ENCODE peak calls at places on chromosomes 13 and 19, in six cellular contexts. Z, O, T, Y, J and L are unnamed samples. For H3K36me3, the result is how much of the 10 kb centered on the place peaks cover.

GRCh38 chr19:46786236-46787039 is 2.0 kb downstream of the SLC1A5 start:
- DNase-seq in Z (peak), O (peak), T (peak), Y (peak), J (peak), L (peak)

GRCh38 chr19:5665781-5666513 is 14.4 kb downstream of the MICOS13 start:
- DNase-seq in Z (no peak), O (no peak), T (peak), Y (no peak), J (no peak), L (no peak)

GRCh38 chr19:2475018-2475701 is 767 bp upstream of the GADD45B start:
- DNase-seq in Z (no peak), O (peak), T (peak), Y (peak), J (peak), L (peak)

GRCh38 chr19:4136680-4137088 is 12.8 kb upstream of the MAP2K2 start:
- DNase-seq in Z (no peak), O (no peak), T (no peak), Y (no peak), J (no peak), L (no peak)

GRCh38 chr13:99371956-99372355 is 64.8 kb upstream of the GPR183 start:
- DNase-seq in Z (no peak), O (peak), T (no peak), Y (peak), J (no peak), L (no peak)

GRCh38 chr13:98802999-98803666 is 50.7 kb upstream of the SLC15A1 start:
- DNase-seq in Z (no peak), O (peak), T (no peak), Y (no peak), J (no peak), L (no peak)

GRCh38 chr13:24112791-24113190 is 47.7 kb upstream of the SPATA13 start:
- DNase-seq in Z (no peak), O (no peak), T (no peak), Y (no peak), J (no peak), L (no peak)

GRCh38 chr19:16829822-16830289 is 658 bp downstream of the SIN3B start:
- DNase-seq in Z (no peak), O (no peak), T (no peak), Y (no peak), J (no peak), L (no peak)

GRCh38 chr19:31963741-31964140 is 381.7 kb upstream of the ZNF507 start:
- DNase-seq in Z (no peak), O (peak), T (no peak), Y (no peak), J (no peak), L (no peak)

GRCh38 chr19:16856091-16856490 is 26.9 kb downstream of the SIN3B start:
- DNase-seq in Z (no peak), O (no peak), T (no peak), Y (no peak), J (no peak), L (no peak)

GRCh38 chr19:1649706-1650626 is 2.4 kb downstream of the TCF3 start:
- DNase-seq in Z (no peak), O (no peak), T (no peak), Y (no peak), J (no peak), L (no peak)

GRCh38 chr19:35528218-35529038 is at the start of gene SBSN:
- DNase-seq in Z (no peak), O (no peak), T (no peak), Y (no peak), J (no peak), L (no peak)

GRCh38 chr19:58519087-58519354 is 589 bp downstream of the ZBTB45 start:
- DNase-seq in Z (peak), O (peak), T (peak), Y (peak), J (peak), L (peak)

GRCh38 chr13:97141564-97142005 is 80.5 kb upstream of the MBNL2 start:
- DNase-seq in Z (peak), O (peak), T (no peak), Y (peak), J (peak), L (no peak)

GRCh38 chr13:94455414-94455813 is 24.1 kb downstream of the DCT start:
- DNase-seq in Z (no peak), O (no peak), T (no peak), Y (no peak), J (no peak), L (no peak)

GRCh38 chr13:29963086-29963485 is 112.7 kb upstream of the UBL3 start:
- DNase-seq in Z (no peak), O (no peak), T (no peak), Y (no peak), J (no peak), L (no peak)

GRCh38 chr19:8557637-8558238 is 19.5 kb downstream of the MYO1F start:
- DNase-seq in Z (no peak), O (no peak), T (no peak), Y (no peak), J (no peak), L (no peak)

GRCh38 chr13:33279898-33280549 is 5.5 kb downstream of the STARD13 start:
- DNase-seq in Z (no peak), O (peak), T (no peak), Y (no peak), J (no peak), L (no peak)

DNA sequence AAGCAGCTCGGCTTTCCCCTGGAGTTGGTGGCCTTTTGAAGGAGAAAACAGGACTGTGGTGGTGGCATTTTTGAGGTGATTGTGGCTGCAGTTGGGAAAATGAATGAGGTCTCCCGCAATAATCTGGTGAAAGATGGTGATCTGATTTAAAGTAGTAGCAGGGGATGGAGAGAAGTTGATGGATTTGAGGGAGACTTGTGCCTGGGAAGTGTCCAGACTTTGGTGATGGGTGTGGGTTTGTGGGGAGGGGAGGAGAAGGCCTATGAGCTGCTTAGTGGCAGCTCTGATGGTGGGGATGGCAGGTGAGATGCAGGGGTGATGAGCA is 4.0 kb upstream of the EPN1 start:
- DNase-seq in Z (no peak), O (no peak), T (no peak), Y (no peak), J (no peak), L (no peak)
- H3K36me3 ChIP-seq in Z (half or more), O (under half), T (under half), Y (half or more), J (half or more), L (half or more)

GRCh38 chr19:42248270-42249148 is 6.1 kb upstream of the GSK3A start:
- DNase-seq in Z (no peak), O (no peak), T (no peak), Y (no peak), J (no peak), L (no peak)
- H3K27ac ChIP-seq in Z (peak), O (no peak), T (no peak), Y (no peak), J (peak), L (no peak)

GRCh38 chr19:10149427-10149826 is 29.7 kb upstream of the EIF3G start:
- DNase-seq in Z (no peak), O (no peak), T (no peak), Y (no peak), J (no peak), L (no peak)
- H3K36me3 ChIP-seq in Z (half or more), O (under half), T (under half), Y (half or more), J (half or more), L (under half)

GRCh38 chr13:40927929-40928328 is 91.2 kb downstream of the ELF1 start:
- DNase-seq in Z (no peak), O (no peak), T (no peak), Y (no peak), J (no peak), L (no peak)

GRCh38 chr13:40932252-40932651 is 86.9 kb downstream of the ELF1 start:
- DNase-seq in Z (no peak), O (no peak), T (no peak), Y (no peak), J (no peak), L (no peak)

GRCh38 chr13:40933508-40933907 is 85.6 kb downstream of the ELF1 start:
- DNase-seq in Z (no peak), O (no peak), T (no peak), Y (no peak), J (no peak), L (no peak)

DNA sequence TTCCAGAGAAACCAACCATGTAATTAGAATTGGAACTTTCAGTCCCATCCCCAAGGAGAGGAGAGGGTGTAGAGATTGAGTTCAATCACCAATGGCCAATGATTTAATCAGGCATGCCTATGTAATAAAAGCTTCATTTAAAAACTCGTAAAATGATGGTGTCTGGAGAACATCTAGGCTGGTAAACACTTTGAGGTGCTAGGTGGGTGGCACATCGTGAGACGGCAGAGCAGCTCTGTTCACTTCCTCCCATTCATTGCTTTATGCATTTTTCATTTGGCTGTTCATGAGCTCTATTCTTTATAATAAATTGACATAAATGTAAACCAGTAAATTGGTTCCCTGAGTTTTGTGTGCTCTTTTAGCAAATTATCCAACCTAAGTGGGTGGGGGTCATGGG is 90.1 kb downstream of the ELF1 start:
- DNase-seq in Z (no peak), O (no peak), T (no peak), Y (no peak), J (no peak), L (no peak)
- H3K27ac ChIP-seq in Z (no peak), O (no peak), T (no peak), Y (no peak), J (no peak), L (no peak)

GRCh38 chr13:77079902-77080413 is 53.0 kb upstream of the FBXL3 start:
- DNase-seq in Z (no peak), O (no peak), T (no peak), Y (no peak), J (no peak), L (no peak)

DNA sequence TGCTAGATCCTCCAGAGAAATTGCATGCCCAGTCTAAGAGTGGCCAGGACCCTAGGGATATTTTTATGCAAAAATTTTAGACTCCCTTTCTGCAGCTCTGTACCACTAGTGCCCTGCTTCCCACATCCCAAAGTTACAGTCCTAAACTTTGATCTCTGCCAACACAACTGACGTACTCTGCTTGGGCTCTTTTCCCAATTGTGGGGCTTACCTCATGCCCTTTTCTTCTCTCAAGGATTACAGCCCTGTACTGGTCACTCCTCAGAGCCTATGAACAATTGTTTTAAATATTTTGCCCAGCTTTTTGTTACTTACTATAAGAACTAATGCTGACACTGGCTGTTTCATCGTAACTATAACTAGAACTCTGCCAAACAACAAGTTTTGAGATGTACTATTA is 57.8 kb upstream of the FBXL3 start:
- DNase-seq in Z (no peak), O (no peak), T (no peak), Y (no peak), J (no peak), L (no peak)
- H3K36me3 ChIP-seq in Z (half or more), O (under half), T (under half), Y (under half), J (half or more), L (half or more)

DNA sequence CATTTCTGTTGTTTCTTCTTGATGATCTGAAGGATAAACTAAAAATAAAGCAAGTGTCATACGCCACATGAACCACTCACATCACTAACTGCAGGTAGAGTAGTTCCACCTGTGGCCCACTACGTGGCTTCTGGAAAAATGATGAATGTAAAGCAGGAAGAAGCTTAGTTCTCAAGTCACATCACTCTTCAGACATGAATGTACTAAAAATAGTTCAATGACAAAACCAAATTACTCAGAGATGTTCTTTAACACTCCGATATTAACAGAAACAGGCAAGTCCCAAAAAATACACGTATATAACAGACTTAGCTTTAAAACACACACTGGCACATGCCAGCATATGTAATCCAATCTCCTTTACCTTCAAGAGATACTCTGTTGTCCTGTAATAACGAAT is 21.6 kb downstream of the RAB20 start:
- DNase-seq in Z (no peak), O (no peak), T (no peak), Y (no peak), J (no peak), L (no peak)
- H3K27ac ChIP-seq in Z (peak), O (no peak), T (no peak), Y (no peak), J (peak), L (no peak)